ENCODE peak calls at places on chromosomes 6 and 20, in ten cellular contexts. N is RPMI7951; I is activated T-cell treated with anti-CD3 and anti-CD28 coated beads, Interleukin-2, amount 50 U/mL, for 48 hours; Y is left cardiac atrium; O is ascending aorta; K is NCI-H1436; Q is occipital lobe; Z is body of pancreas; U is BJ; R is endothelial cell. X is an unnamed sample.

GRCh38 chr20:50788868-50789125 is 6.1 kb upstream of the BCAS4 start:
- DNase-seq in N (no peak), I (no peak), Y (no peak), O (no peak), K (no peak), Q (no peak), Z (no peak), U (no peak), R (no peak), X (no peak)

GRCh38 chr20:6702144-6702543 is 65.3 kb upstream of the BMP2 start:
- DNase-seq in N (no peak), I (no peak), Y (no peak), O (no peak), K (no peak), Q (no peak), Z (no peak), U (no peak), R (no peak), X (no peak)

GRCh38 chr6:83193747-83194582 is 808 bp downstream of the RWDD2A start:
- DNase-seq in N (peak; percentile 43), I (peak; percentile 35), Y (peak; percentile 64), O (peak; percentile 74), K (peak; percentile 1), Q (peak; percentile 57), Z (peak; percentile 63), U (no peak), R (peak; percentile 62), X (no peak)

GRCh38 chr6:84059082-84059481 is 25.5 kb downstream of the MRAP2 start:
- DNase-seq in N (no peak), I (no peak), Y (no peak), O (no peak), K (no peak), Q (no peak), Z (no peak), U (no peak), R (no peak), X (no peak)

GRCh38 chr6:12279322-12280098 is 10.7 kb upstream of the EDN1 start:
- DNase-seq in N (peak; percentile 55), I (no peak), Y (no peak), O (no peak), K (no peak), Q (no peak), Z (no peak), U (no peak), R (no peak), X (no peak)

GRCh38 chr6:7706269-7706668 is 19.6 kb upstream of the BMP6 start:
- DNase-seq in N (no peak), I (no peak), Y (no peak), O (no peak), K (no peak), Q (no peak), Z (no peak), U (no peak), R (no peak), X (no peak)

GRCh38 chr6:54860132-54860531 is 13.6 kb downstream of the FAM83B start:
- DNase-seq in N (no peak), I (no peak), Y (no peak), O (no peak), K (no peak), Q (no peak), Z (no peak), U (no peak), R (no peak), X (no peak)

GRCh38 chr20:4507288-4507719 is 214.4 kb upstream of the PRND start:
- DNase-seq in N (peak; percentile 90), I (no peak), Y (no peak), O (no peak), K (no peak), Q (no peak), Z (no peak), U (peak; percentile 96), R (no peak), X (peak; percentile 95)

GRCh38 chr6:31614674-31615578 is at the start of gene AIF1:
- DNase-seq in N (no peak), I (no peak), Y (no peak), O (no peak), K (no peak), Q (no peak), Z (peak; percentile 40), U (no peak), R (no peak), X (no peak)

GRCh38 chr6:142378138-142378875 is 76.5 kb downstream of the ADGRG6 start:
- DNase-seq in N (peak; percentile 92), I (no peak), Y (no peak), O (no peak), K (peak; percentile 43), Q (no peak), Z (peak; percentile 18), U (no peak), R (peak; percentile 15), X (peak; percentile 89)

GRCh38 chr6:37867756-37868446 is 48.4 kb downstream of the ZFAND3 start:
- DNase-seq in N (no peak), I (no peak), Y (no peak), O (no peak), K (no peak), Q (no peak), Z (no peak), U (no peak), R (no peak), X (no peak)

GRCh38 chr6:104940238-104940880 is 16.5 kb upstream of the LIN28B start:
- DNase-seq in N (no peak), I (no peak), Y (no peak), O (no peak), K (no peak), Q (peak; percentile 9), Z (no peak), U (no peak), R (peak; percentile 81), X (no peak)

GRCh38 chr6:106477158-106477557 is 116.6 kb downstream of the CRYBG1 start:
- DNase-seq in N (no peak), I (no peak), Y (no peak), O (no peak), K (no peak), Q (no peak), Z (no peak), U (no peak), R (no peak), X (no peak)

GRCh38 chr6:30990422-30991086 is 7.0 kb downstream of the MUC21 start:
- DNase-seq in N (peak; percentile 41), I (no peak), Y (no peak), O (no peak), K (no peak), Q (no peak), Z (no peak), U (no peak), R (no peak), X (no peak)

X was measured in IMR-90.